ENCODE peak calls at places on chromosomes 3 and 15, in five cellular contexts. One of them, this sample, is unnamed.
A peak's percentile ranks its signal among the peaks of the same experiment; 100 is the strongest.

GRCh38 chr15:31481157-31481556 is 154.5 kb downstream of the KLF13 start:
- DNase-seq in tibial nerve: no peak
- DNase-seq in nephron progenitor cell: no peak
- DNase-seq in pancreas: no peak
- DNase-seq in Calu3: no peak
- DNase-seq in this sample: no peak

GRCh38 chr3:188270423-188270972 is 116.5 kb downstream of the LPP start:
- DNase-seq in tibial nerve: peak; percentile 34
- DNase-seq in nephron progenitor cell: no peak
- DNase-seq in pancreas: no peak
- DNase-seq in Calu3: peak; percentile 80
- DNase-seq in this sample: peak; percentile 85

GRCh38 chr15:94324117-94324826 is 92.9 kb downstream of the MCTP2 start:
- DNase-seq in tibial nerve: peak; percentile 17
- DNase-seq in nephron progenitor cell: peak; percentile 58
- DNase-seq in pancreas: no peak
- DNase-seq in Calu3: peak; percentile 66
- DNase-seq in this sample: peak; percentile 28

GRCh38 chr15:86135030-86135429 is 55.4 kb downstream of the AGBL1 start:
- DNase-seq in tibial nerve: peak; percentile 54
- DNase-seq in nephron progenitor cell: no peak
- DNase-seq in pancreas: no peak
- DNase-seq in Calu3: no peak
- DNase-seq in this sample: no peak

GRCh38 chr3:186273586-186273985 is 88.4 kb downstream of the DGKG start:
- DNase-seq in tibial nerve: no peak
- DNase-seq in nephron progenitor cell: no peak
- DNase-seq in pancreas: no peak
- DNase-seq in Calu3: no peak
- DNase-seq in this sample: no peak

GRCh38 chr15:52678468-52679231 is 538 bp downstream of the ATOSA start:
- DNase-seq in tibial nerve: peak; percentile 48
- DNase-seq in nephron progenitor cell: peak; percentile 78
- DNase-seq in pancreas: peak; percentile 96
- DNase-seq in Calu3: peak; percentile 70
- DNase-seq in this sample: peak; percentile 60

GRCh38 chr3:184337315-184337714 is at the start of gene FAM131A:
- DNase-seq in tibial nerve: peak; percentile 45
- DNase-seq in nephron progenitor cell: no peak
- DNase-seq in pancreas: no peak
- DNase-seq in Calu3: no peak
- DNase-seq in this sample: peak; percentile 12

GRCh38 chr3:13955084-13955483 is 75.2 kb upstream of the WNT7A start:
- DNase-seq in tibial nerve: no peak
- DNase-seq in nephron progenitor cell: no peak
- DNase-seq in pancreas: no peak
- DNase-seq in Calu3: no peak
- DNase-seq in this sample: no peak

GRCh38 chr15:45522931-45523331 is 376 bp upstream of the SLC30A4 start:
- DNase-seq in tibial nerve: peak; percentile 22
- DNase-seq in nephron progenitor cell: peak; percentile 71
- DNase-seq in pancreas: peak; percentile 74
- DNase-seq in Calu3: no peak
- DNase-seq in this sample: peak; percentile 9

GRCh38 chr15:69824877-69825406 is 272.8 kb downstream of the TLE3 start:
- DNase-seq in tibial nerve: no peak
- DNase-seq in nephron progenitor cell: no peak
- DNase-seq in pancreas: no peak
- DNase-seq in Calu3: no peak
- DNase-seq in this sample: no peak

GRCh38 chr15:43792761-43793493 is 807 bp downstream of the SERF2 start:
- DNase-seq in tibial nerve: no peak
- DNase-seq in nephron progenitor cell: no peak
- DNase-seq in pancreas: no peak
- DNase-seq in Calu3: no peak
- DNase-seq in this sample: no peak
- TF ChIP-seq CTCF in tibial nerve: no peak
- TF ChIP-seq CTCF in nephron progenitor cell: no peak
- TF ChIP-seq CTCF in pancreas: no peak
- TF ChIP-seq CTCF in Calu3: no peak
- TF ChIP-seq CTCF in this sample: peak; percentile 50

GRCh38 chr3:113277414-113277813 is 66.1 kb downstream of the BOC start:
- DNase-seq in tibial nerve: no peak
- DNase-seq in nephron progenitor cell: no peak
- DNase-seq in pancreas: no peak
- DNase-seq in Calu3: no peak
- DNase-seq in this sample: no peak

GRCh38 chr3:113276581-113277080 is 65.3 kb downstream of the BOC start:
- DNase-seq in tibial nerve: no peak
- DNase-seq in nephron progenitor cell: no peak
- DNase-seq in pancreas: no peak
- DNase-seq in Calu3: no peak
- DNase-seq in this sample: no peak

GRCh38 chr3:113274425-113274824 is 63.1 kb downstream of the BOC start:
- DNase-seq in tibial nerve: no peak
- DNase-seq in nephron progenitor cell: no peak
- DNase-seq in pancreas: peak; percentile 81
- DNase-seq in Calu3: no peak
- DNase-seq in this sample: no peak

GRCh38 chr3:113274959-113275556 is 63.7 kb downstream of the BOC start:
- DNase-seq in tibial nerve: no peak
- DNase-seq in nephron progenitor cell: no peak
- DNase-seq in pancreas: peak; percentile 82
- DNase-seq in Calu3: no peak
- DNase-seq in this sample: no peak

DNA sequence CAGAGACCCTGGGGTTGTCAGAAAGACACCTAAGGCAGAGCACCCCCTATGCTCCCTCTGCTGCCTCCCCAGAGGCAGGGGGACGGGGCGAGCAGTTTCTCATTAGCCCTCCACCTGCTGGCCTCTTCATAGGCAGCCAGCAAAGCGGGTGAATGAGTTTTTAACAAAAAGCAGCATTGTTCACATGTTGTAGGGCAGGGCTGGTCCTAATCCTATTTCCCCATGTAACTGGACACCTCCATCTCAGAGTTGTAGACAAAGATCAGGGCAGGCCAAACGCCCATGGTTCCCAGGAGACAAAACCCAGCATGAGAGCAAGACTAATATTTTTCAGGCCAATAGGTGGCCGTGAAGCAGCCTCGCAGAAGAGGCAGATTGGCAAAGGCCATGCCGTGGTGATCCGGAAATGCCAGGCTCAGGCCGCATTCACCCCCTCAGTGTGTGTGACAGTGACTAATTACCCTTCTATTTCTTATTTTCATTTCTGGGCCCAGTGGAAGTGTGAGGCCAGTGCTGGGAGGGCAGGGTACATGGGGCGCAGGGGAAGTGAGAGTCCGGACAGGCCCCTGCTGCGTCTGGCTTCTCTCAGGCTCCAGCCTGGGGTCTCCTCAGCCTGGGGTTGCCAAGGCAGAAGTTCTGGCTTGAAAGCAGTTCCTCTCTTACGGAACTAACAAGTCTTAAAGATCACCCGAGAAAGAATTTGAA is 64.7 kb downstream of the BOC start:
- DNase-seq in tibial nerve: peak; percentile 60
- DNase-seq in nephron progenitor cell: peak; percentile 30
- DNase-seq in pancreas: no peak
- DNase-seq in Calu3: peak; percentile 74
- DNase-seq in this sample: peak; percentile 1
- TF ChIP-seq CTCF in tibial nerve: no peak
- TF ChIP-seq CTCF in nephron progenitor cell: no peak
- TF ChIP-seq CTCF in pancreas: no peak
- TF ChIP-seq CTCF in Calu3: peak; percentile 22
- TF ChIP-seq CTCF in this sample: peak; percentile 45

GRCh38 chr3:66856555-66856954 is 141.6 kb upstream of the KBTBD8 start:
- DNase-seq in tibial nerve: no peak
- DNase-seq in nephron progenitor cell: no peak
- DNase-seq in pancreas: no peak
- DNase-seq in Calu3: no peak
- DNase-seq in this sample: no peak
- TF ChIP-seq CTCF in tibial nerve: no peak
- TF ChIP-seq CTCF in nephron progenitor cell: no peak
- TF ChIP-seq CTCF in pancreas: no peak
- TF ChIP-seq CTCF in Calu3: no peak
- TF ChIP-seq CTCF in this sample: no peak

GRCh38 chr3:32177702-32178198 is 60.7 kb upstream of the CMTM8 start:
- DNase-seq in tibial nerve: peak; percentile 70
- DNase-seq in nephron progenitor cell: peak; percentile 61
- DNase-seq in pancreas: no peak
- DNase-seq in Calu3: peak; percentile 83
- DNase-seq in this sample: peak; percentile 78

GRCh38 chr3:32176989-32177701 is 61.3 kb upstream of the CMTM8 start:
- DNase-seq in tibial nerve: peak; percentile 80
- DNase-seq in nephron progenitor cell: peak; percentile 60
- DNase-seq in pancreas: no peak
- DNase-seq in Calu3: peak; percentile 83
- DNase-seq in this sample: peak; percentile 46

GRCh38 chr3:32180151-32180850 is 58.2 kb upstream of the CMTM8 start:
- DNase-seq in tibial nerve: no peak
- DNase-seq in nephron progenitor cell: no peak
- DNase-seq in pancreas: no peak
- DNase-seq in Calu3: no peak
- DNase-seq in this sample: no peak

GRCh38 chr3:32172420-32172819 is 66.0 kb downstream of the GPD1L start:
- DNase-seq in tibial nerve: no peak
- DNase-seq in nephron progenitor cell: no peak
- DNase-seq in pancreas: no peak
- DNase-seq in Calu3: no peak
- DNase-seq in this sample: no peak

DNA sequence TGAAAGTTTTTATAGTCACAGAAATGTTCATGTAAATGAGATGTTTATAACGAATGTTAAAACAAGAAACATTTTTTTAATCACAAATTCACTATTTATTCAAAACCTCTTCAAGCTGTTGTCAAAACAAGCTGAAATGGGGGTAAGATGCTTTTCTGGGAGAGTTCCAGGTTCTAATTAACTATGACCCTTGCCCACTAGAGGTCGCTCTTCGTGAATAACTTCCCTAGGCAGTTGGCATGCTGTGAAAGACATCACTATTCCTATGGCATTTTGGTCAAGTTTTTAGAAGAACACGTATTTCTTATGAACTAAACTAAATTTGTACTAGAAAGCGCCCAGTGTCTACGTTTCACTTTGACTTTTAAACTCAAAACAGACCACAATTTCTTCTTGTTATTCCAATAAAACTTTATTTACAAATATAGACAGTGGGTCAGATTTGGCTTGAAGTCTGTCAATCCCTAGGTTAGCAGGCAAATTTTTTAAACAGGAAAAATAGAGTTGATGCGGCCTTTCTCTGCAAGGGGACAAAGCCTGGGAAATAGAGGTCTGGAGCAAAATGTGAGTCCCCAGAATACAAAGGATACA is 62.8 kb upstream of the CMTM8 start:
- DNase-seq in tibial nerve: peak; percentile 65
- DNase-seq in nephron progenitor cell: peak; percentile 70
- DNase-seq in pancreas: no peak
- DNase-seq in Calu3: peak; percentile 69
- DNase-seq in this sample: peak; percentile 48
- TF ChIP-seq CTCF in tibial nerve: peak; percentile 47
- TF ChIP-seq CTCF in nephron progenitor cell: peak; percentile 72
- TF ChIP-seq CTCF in pancreas: peak; percentile 39
- TF ChIP-seq CTCF in Calu3: no peak
- TF ChIP-seq CTCF in this sample: peak; percentile 87

This sample was measured in HFFc6.